ENCODE peak calls at places on chromosomes 4 and X, in four cellular contexts. L is NCI-H460, W is cardiac fibroblast, G is IMR-90. T is an unnamed sample.

GRCh38 chr4:183834252-183834651 is 70.9 kb upstream of the STOX2 start:
- DNase-seq in L (no peak), W (no peak), G (no peak), T (no peak)

GRCh38 chr4:19748470-19748869 is 503.2 kb upstream of the SLIT2 start:
- DNase-seq in L (no peak), W (peak), G (peak), T (no peak)

GRCh38 chr4:53307819-53308773 is 57.8 kb downstream of the SCFD2 start:
- DNase-seq in L (no peak), W (no peak), G (peak), T (no peak)

GRCh38 chr4:145843148-145843547 is 95.5 kb downstream of the ZNF827 start:
- DNase-seq in L (no peak), W (peak), G (peak), T (peak)

GRCh38 chr4:118941149-118941548 is 52.5 kb downstream of the SYNPO2 start:
- DNase-seq in L (no peak), W (peak), G (peak), T (no peak)

GRCh38 chr4:16537926-16538325 is 311.7 kb upstream of the TAPT1 start:
- DNase-seq in L (no peak), W (no peak), G (no peak), T (no peak)

GRCh38 chrX:106039920-106040319 is 1.4 kb upstream of the SERPINA7 start:
- DNase-seq in L (no peak), W (peak), G (no peak), T (no peak)

GRCh38 chr4:66564901-66565648 is 894.8 kb upstream of the EPHA5 start:
- DNase-seq in L (no peak), W (peak), G (peak), T (peak)

GRCh38 chr4:133147365-133147821 is 1.7 kb upstream of the PCDH10 start:
- DNase-seq in L (no peak), W (no peak), G (no peak), T (no peak)

GRCh38 chrX:105618393-105619101 is 203.8 kb upstream of the NRK start:
- DNase-seq in L (no peak), W (no peak), G (no peak), T (no peak)

GRCh38 chr4:162498168-162498567 is 334.4 kb upstream of the FSTL5 start:
- DNase-seq in L (no peak), W (no peak), G (no peak), T (no peak)

GRCh38 chrX:13014111-13015094 is 30.0 kb downstream of the FAM9C start:
- DNase-seq in L (no peak), W (peak), G (no peak), T (no peak)

GRCh38 chr4:153676984-153677383 is 7.1 kb upstream of the TLR2 start:
- DNase-seq in L (no peak), W (peak), G (peak), T (no peak)

GRCh38 chrX:87941841-87942240 is 424.2 kb downstream of the KLHL4 start:
- DNase-seq in L (no peak), W (no peak), G (no peak), T (no peak)

GRCh38 chr4:169270156-169270809 is 473 bp downstream of the SH3RF1 start:
- DNase-seq in L (no peak), W (peak), G (no peak), T (no peak)

GRCh38 chr4:9946171-9946570 is 75.1 kb downstream of the SLC2A9 start:
- DNase-seq in L (no peak), W (no peak), G (no peak), T (no peak)

GRCh38 chr4:16745009-16745408 is 153.4 kb downstream of the LDB2 start:
- DNase-seq in L (no peak), W (peak), G (peak), T (no peak)

GRCh38 chrX:137166591-137166990 is 132.8 kb upstream of the GPR101 start:
- DNase-seq in L (no peak), W (no peak), G (no peak), T (no peak)

GRCh38 chr4:6549890-6550620 is 24.9 kb upstream of the MAN2B2 start:
- DNase-seq in L (no peak), W (no peak), G (no peak), T (no peak)

GRCh38 chr4:147924604-147925412 is 192.9 kb downstream of the ARHGAP10 start:
- DNase-seq in L (peak), W (peak), G (peak), T (no peak)

GRCh38 chrX:103864886-103865534 is 33.0 kb upstream of the RAB9B start:
- DNase-seq in L (no peak), W (peak), G (peak), T (no peak)

GRCh38 chrX:71107762-71108360 is 1.3 kb upstream of the CXorf65 start:
- DNase-seq in L (no peak), W (no peak), G (no peak), T (no peak)

GRCh38 chr4:1198070-1198844 is 25.9 kb upstream of the SPON2 start:
- DNase-seq in L (no peak), W (no peak), G (peak), T (no peak)

GRCh38 chr4:27360651-27361347 is 500.2 kb downstream of the STIM2 start:
- DNase-seq in L (no peak), W (peak), G (peak), T (no peak)

GRCh38 chrX:155262970-155263754 is 1.1 kb downstream of the RAB39B start:
- DNase-seq in L (no peak), W (no peak), G (no peak), T (peak)

GRCh38 chr4:2095236-2096072 is 36.3 kb downstream of the NAT8L start:
- DNase-seq in L (no peak), W (no peak), G (no peak), T (no peak)

GRCh38 chrX:46408553-46409407 is 136.4 kb downstream of the ZNF674 start:
- DNase-seq in L (peak), W (peak), G (peak), T (peak)

GRCh38 chr4:123381996-123382395 is 14.6 kb upstream of the SPRY1 start:
- DNase-seq in L (no peak), W (no peak), G (no peak), T (no peak)

GRCh38 chr4:126790633-126791032 is 842.1 kb upstream of the INTU start:
- DNase-seq in L (no peak), W (no peak), G (peak), T (no peak)

GRCh38 chr4:81826817-81827424 is 355.2 kb upstream of the RASGEF1B start:
- DNase-seq in L (no peak), W (no peak), G (no peak), T (no peak)

GRCh38 chr4:152348670-152349069 is 187.2 kb downstream of the FBXW7 start:
- DNase-seq in L (no peak), W (peak), G (no peak), T (no peak)